ENCODE peak calls at places on chromosomes 2 and 18, in seven cellular contexts. One of them, this sample, is unnamed.
A peak's percentile ranks its signal among the peaks of the same experiment; 100 is the strongest.

GRCh38 chr2:3627500-3628100 is 30.4 kb upstream of the ALLC start:
- DNase-seq in stimulated activated CD4-positive, alpha-beta T cell treated with anti-CD3 and anti-CD28 coated beads, TNF-alpha, amount 100 ng/mL, for 1 hour: no peak
- DNase-seq in CD8-positive, alpha-beta memory T cell: no peak
- DNase-seq in NCI-H2171 treated with DMSO at 0.1 percent for 48 hours: no peak
- DNase-seq in effector CD4-positive, alpha-beta T cell: no peak
- DNase-seq in T-helper 1 cell: no peak
- DNase-seq in amygdala: no peak
- DNase-seq in this sample: no peak

GRCh38 chr2:149747456-149747855 is 159.9 kb upstream of the MMADHC start:
- DNase-seq in stimulated activated CD4-positive, alpha-beta T cell treated with anti-CD3 and anti-CD28 coated beads, TNF-alpha, amount 100 ng/mL, for 1 hour: no peak
- DNase-seq in CD8-positive, alpha-beta memory T cell: no peak
- DNase-seq in NCI-H2171 treated with DMSO at 0.1 percent for 48 hours: no peak
- DNase-seq in effector CD4-positive, alpha-beta T cell: no peak
- DNase-seq in T-helper 1 cell: no peak
- DNase-seq in amygdala: no peak
- DNase-seq in this sample: no peak

GRCh38 chr2:111196435-111196834 is 75.7 kb downstream of the BCL2L11 start:
- DNase-seq in stimulated activated CD4-positive, alpha-beta T cell treated with anti-CD3 and anti-CD28 coated beads, TNF-alpha, amount 100 ng/mL, for 1 hour: no peak
- DNase-seq in CD8-positive, alpha-beta memory T cell: no peak
- DNase-seq in NCI-H2171 treated with DMSO at 0.1 percent for 48 hours: no peak
- DNase-seq in effector CD4-positive, alpha-beta T cell: no peak
- DNase-seq in T-helper 1 cell: no peak
- DNase-seq in amygdala: no peak
- DNase-seq in this sample: no peak

GRCh38 chr18:48409591-48410094 is 460 bp upstream of the ZBTB7C start:
- DNase-seq in stimulated activated CD4-positive, alpha-beta T cell treated with anti-CD3 and anti-CD28 coated beads, TNF-alpha, amount 100 ng/mL, for 1 hour: no peak
- DNase-seq in CD8-positive, alpha-beta memory T cell: no peak
- DNase-seq in NCI-H2171 treated with DMSO at 0.1 percent for 48 hours: peak; percentile 22
- DNase-seq in effector CD4-positive, alpha-beta T cell: no peak
- DNase-seq in T-helper 1 cell: no peak
- DNase-seq in amygdala: peak; percentile 29
- DNase-seq in this sample: no peak

GRCh38 chr2:20048488-20049443 is 2.7 kb downstream of the LAPTM4A start:
- DNase-seq in stimulated activated CD4-positive, alpha-beta T cell treated with anti-CD3 and anti-CD28 coated beads, TNF-alpha, amount 100 ng/mL, for 1 hour: no peak
- DNase-seq in CD8-positive, alpha-beta memory T cell: no peak
- DNase-seq in NCI-H2171 treated with DMSO at 0.1 percent for 48 hours: peak; percentile 17
- DNase-seq in effector CD4-positive, alpha-beta T cell: no peak
- DNase-seq in T-helper 1 cell: no peak
- DNase-seq in amygdala: no peak
- DNase-seq in this sample: no peak

GRCh38 chr2:33476100-33476792 is at the start of gene RASGRP3:
- DNase-seq in stimulated activated CD4-positive, alpha-beta T cell treated with anti-CD3 and anti-CD28 coated beads, TNF-alpha, amount 100 ng/mL, for 1 hour: peak; percentile 17
- DNase-seq in CD8-positive, alpha-beta memory T cell: peak; percentile 40
- DNase-seq in NCI-H2171 treated with DMSO at 0.1 percent for 48 hours: peak; percentile 94
- DNase-seq in effector CD4-positive, alpha-beta T cell: peak; percentile 38
- DNase-seq in T-helper 1 cell: peak; percentile 85
- DNase-seq in amygdala: peak; percentile 67
- DNase-seq in this sample: no peak

GRCh38 chr2:53949457-53949856 is 21.3 kb downstream of the PSME4 start:
- DNase-seq in stimulated activated CD4-positive, alpha-beta T cell treated with anti-CD3 and anti-CD28 coated beads, TNF-alpha, amount 100 ng/mL, for 1 hour: no peak
- DNase-seq in CD8-positive, alpha-beta memory T cell: no peak
- DNase-seq in NCI-H2171 treated with DMSO at 0.1 percent for 48 hours: no peak
- DNase-seq in effector CD4-positive, alpha-beta T cell: no peak
- DNase-seq in T-helper 1 cell: peak; percentile 25
- DNase-seq in amygdala: no peak
- DNase-seq in this sample: no peak

GRCh38 chr2:160646684-160647444 is 153.3 kb upstream of the RBMS1 start:
- DNase-seq in stimulated activated CD4-positive, alpha-beta T cell treated with anti-CD3 and anti-CD28 coated beads, TNF-alpha, amount 100 ng/mL, for 1 hour: no peak
- DNase-seq in CD8-positive, alpha-beta memory T cell: no peak
- DNase-seq in NCI-H2171 treated with DMSO at 0.1 percent for 48 hours: no peak
- DNase-seq in effector CD4-positive, alpha-beta T cell: no peak
- DNase-seq in T-helper 1 cell: no peak
- DNase-seq in amygdala: no peak
- DNase-seq in this sample: no peak

GRCh38 chr2:234571620-234572407 is 74.9 kb upstream of the ARL4C start:
- DNase-seq in stimulated activated CD4-positive, alpha-beta T cell treated with anti-CD3 and anti-CD28 coated beads, TNF-alpha, amount 100 ng/mL, for 1 hour: no peak
- DNase-seq in CD8-positive, alpha-beta memory T cell: no peak
- DNase-seq in NCI-H2171 treated with DMSO at 0.1 percent for 48 hours: no peak
- DNase-seq in effector CD4-positive, alpha-beta T cell: no peak
- DNase-seq in T-helper 1 cell: no peak
- DNase-seq in amygdala: no peak
- DNase-seq in this sample: no peak

GRCh38 chr2:26528870-26529269 is 50.9 kb upstream of the OTOF start:
- DNase-seq in stimulated activated CD4-positive, alpha-beta T cell treated with anti-CD3 and anti-CD28 coated beads, TNF-alpha, amount 100 ng/mL, for 1 hour: no peak
- DNase-seq in CD8-positive, alpha-beta memory T cell: no peak
- DNase-seq in NCI-H2171 treated with DMSO at 0.1 percent for 48 hours: no peak
- DNase-seq in effector CD4-positive, alpha-beta T cell: no peak
- DNase-seq in T-helper 1 cell: no peak
- DNase-seq in amygdala: no peak
- DNase-seq in this sample: no peak

This sample was measured in mesothelial cell of epicardium.